ENCODE peak calls at places on chromosomes 7 and 10, in four cellular contexts. One of them, this sample, is unnamed.

GRCh38 chr10:88934900-88935672 is 17.5 kb downstream of the ACTA2 start:
- DNase-seq in stomach: peak
- DNase-seq in transverse colon: peak
- DNase-seq in SK-N-SH: peak
- DNase-seq in this sample: peak

GRCh38 chr7:95867309-95867708 is 95.0 kb downstream of the DYNC1I1 start:
- DNase-seq in stomach: no peak
- DNase-seq in transverse colon: no peak
- DNase-seq in SK-N-SH: no peak
- DNase-seq in this sample: no peak

GRCh38 chr10:91050371-91051034 is 129.6 kb upstream of the ANKRD1 start:
- DNase-seq in stomach: no peak
- DNase-seq in transverse colon: no peak
- DNase-seq in SK-N-SH: no peak
- DNase-seq in this sample: no peak

GRCh38 chr7:64733550-64734240 is 60.5 kb upstream of the ZNF138 start:
- DNase-seq in stomach: no peak
- DNase-seq in transverse colon: no peak
- DNase-seq in SK-N-SH: peak
- DNase-seq in this sample: no peak

GRCh38 chr10:11535376-11535959 is 76.0 kb downstream of the USP6NL start:
- DNase-seq in stomach: no peak
- DNase-seq in transverse colon: no peak
- DNase-seq in SK-N-SH: no peak
- DNase-seq in this sample: no peak

GRCh38 chr10:133353202-133353959 is 4.4 kb downstream of the FUOM start:
- DNase-seq in stomach: no peak
- DNase-seq in transverse colon: no peak
- DNase-seq in SK-N-SH: no peak
- DNase-seq in this sample: no peak

GRCh38 chr10:50552308-50552707 is 71.4 kb downstream of the SGMS1 start:
- DNase-seq in stomach: no peak
- DNase-seq in transverse colon: no peak
- DNase-seq in SK-N-SH: no peak
- DNase-seq in this sample: no peak

GRCh38 chr10:105605873-105606272 is 964.8 kb downstream of the SORCS3 start:
- DNase-seq in stomach: no peak
- DNase-seq in transverse colon: no peak
- DNase-seq in SK-N-SH: no peak
- DNase-seq in this sample: no peak

GRCh38 chr7:135923700-135924261 is 53.4 kb downstream of the MTPN start:
- DNase-seq in stomach: no peak
- DNase-seq in transverse colon: no peak
- DNase-seq in SK-N-SH: no peak
- DNase-seq in this sample: peak

GRCh38 chr10:7351905-7352304 is 58.9 kb downstream of the SFMBT2 start:
- DNase-seq in stomach: no peak
- DNase-seq in transverse colon: no peak
- DNase-seq in SK-N-SH: no peak
- DNase-seq in this sample: no peak

GRCh38 chr7:129557686-129558481 is 53.6 kb upstream of the NRF1 start:
- DNase-seq in stomach: no peak
- DNase-seq in transverse colon: no peak
- DNase-seq in SK-N-SH: no peak
- DNase-seq in this sample: no peak

GRCh38 chr7:47826754-47827153 is 121.5 kb downstream of the PKD1L1 start:
- DNase-seq in stomach: no peak
- DNase-seq in transverse colon: no peak
- DNase-seq in SK-N-SH: no peak
- DNase-seq in this sample: no peak

GRCh38 chr10:14688606-14689005 is 86.1 kb downstream of the FAM107B start:
- DNase-seq in stomach: no peak
- DNase-seq in transverse colon: no peak
- DNase-seq in SK-N-SH: peak
- DNase-seq in this sample: no peak

GRCh38 chr7:150686030-150686626 is 622 bp downstream of the GIMAP2 start:
- DNase-seq in stomach: no peak
- DNase-seq in transverse colon: no peak
- DNase-seq in SK-N-SH: no peak
- DNase-seq in this sample: no peak

GRCh38 chr7:46059308-46060020 is 138.4 kb upstream of the IGFBP3 start:
- DNase-seq in stomach: no peak
- DNase-seq in transverse colon: no peak
- DNase-seq in SK-N-SH: no peak
- DNase-seq in this sample: no peak

GRCh38 chr7:2211259-2211575 is 21.5 kb downstream of the MAD1L1 start:
- DNase-seq in stomach: no peak
- DNase-seq in transverse colon: no peak
- DNase-seq in SK-N-SH: no peak
- DNase-seq in this sample: no peak

GRCh38 chr7:158101821-158102450 is 485.7 kb downstream of the PTPRN2 start:
- DNase-seq in stomach: peak
- DNase-seq in transverse colon: no peak
- DNase-seq in SK-N-SH: no peak
- DNase-seq in this sample: no peak

GRCh38 chr10:87656431-87657072 is 3.1 kb upstream of the PAPSS2 start:
- DNase-seq in stomach: no peak
- DNase-seq in transverse colon: no peak
- DNase-seq in SK-N-SH: peak
- DNase-seq in this sample: no peak

GRCh38 chr7:95649546-95649945 is 53.2 kb upstream of the PDK4 start:
- DNase-seq in stomach: no peak
- DNase-seq in transverse colon: no peak
- DNase-seq in SK-N-SH: no peak
- DNase-seq in this sample: no peak

GRCh38 chr7:768881-769504 is 41.9 kb upstream of the PRKAR1B start:
- DNase-seq in stomach: peak
- DNase-seq in transverse colon: no peak
- DNase-seq in SK-N-SH: peak
- DNase-seq in this sample: no peak

GRCh38 chr7:7829667-7830066 is 111.3 kb upstream of the RPA3 start:
- DNase-seq in stomach: no peak
- DNase-seq in transverse colon: no peak
- DNase-seq in SK-N-SH: no peak
- DNase-seq in this sample: no peak

GRCh38 chr7:98867271-98867701 is 2.5 kb downstream of the TMEM130 start:
- DNase-seq in stomach: no peak
- DNase-seq in transverse colon: no peak
- DNase-seq in SK-N-SH: peak
- DNase-seq in this sample: no peak

GRCh38 chr7:74604326-74605020 is 53.0 kb upstream of the GTF2I start:
- DNase-seq in stomach: peak
- DNase-seq in transverse colon: peak
- DNase-seq in SK-N-SH: no peak
- DNase-seq in this sample: no peak

GRCh38 chr10:93548376-93549071 is 17.9 kb upstream of the FFAR4 start:
- DNase-seq in stomach: no peak
- DNase-seq in transverse colon: no peak
- DNase-seq in SK-N-SH: no peak
- DNase-seq in this sample: no peak

GRCh38 chr7:78090616-78091015 is 292.0 kb downstream of the PHTF2 start:
- DNase-seq in stomach: no peak
- DNase-seq in transverse colon: no peak
- DNase-seq in SK-N-SH: no peak
- DNase-seq in this sample: no peak
- TF ChIP-seq CTCF in stomach: no peak
- TF ChIP-seq CTCF in transverse colon: no peak
- TF ChIP-seq CTCF in SK-N-SH: peak
- TF ChIP-seq CTCF in this sample: no peak

GRCh38 chr7:100119075-100119700 is at the start of the genes CNPY4 and TAF6:
- DNase-seq in stomach: peak
- DNase-seq in transverse colon: peak
- DNase-seq in SK-N-SH: peak
- DNase-seq in this sample: peak
- TF ChIP-seq POLR2AphosphoS5 in stomach: peak
- TF ChIP-seq POLR2AphosphoS5 in transverse colon: peak
- TF ChIP-seq POLR2AphosphoS5 in SK-N-SH: peak
- TF ChIP-seq POLR2AphosphoS5 in this sample: peak

GRCh38 chr10:72011468-72011867 is 47.3 kb downstream of the CHST3 start:
- DNase-seq in stomach: no peak
- DNase-seq in transverse colon: no peak
- DNase-seq in SK-N-SH: no peak
- DNase-seq in this sample: no peak
- TF ChIP-seq EP300 in stomach: no peak
- TF ChIP-seq EP300 in transverse colon: no peak
- TF ChIP-seq EP300 in SK-N-SH: no peak
- TF ChIP-seq EP300 in this sample: no peak

GRCh38 chr7:30226593-30227268 is 57.7 kb upstream of the ZNRF2 start:
- DNase-seq in stomach: peak
- DNase-seq in transverse colon: peak
- DNase-seq in SK-N-SH: peak
- DNase-seq in this sample: peak
- TF ChIP-seq CTCF in stomach: peak
- TF ChIP-seq CTCF in transverse colon: peak
- TF ChIP-seq CTCF in SK-N-SH: peak
- TF ChIP-seq CTCF in this sample: no peak

DNA sequence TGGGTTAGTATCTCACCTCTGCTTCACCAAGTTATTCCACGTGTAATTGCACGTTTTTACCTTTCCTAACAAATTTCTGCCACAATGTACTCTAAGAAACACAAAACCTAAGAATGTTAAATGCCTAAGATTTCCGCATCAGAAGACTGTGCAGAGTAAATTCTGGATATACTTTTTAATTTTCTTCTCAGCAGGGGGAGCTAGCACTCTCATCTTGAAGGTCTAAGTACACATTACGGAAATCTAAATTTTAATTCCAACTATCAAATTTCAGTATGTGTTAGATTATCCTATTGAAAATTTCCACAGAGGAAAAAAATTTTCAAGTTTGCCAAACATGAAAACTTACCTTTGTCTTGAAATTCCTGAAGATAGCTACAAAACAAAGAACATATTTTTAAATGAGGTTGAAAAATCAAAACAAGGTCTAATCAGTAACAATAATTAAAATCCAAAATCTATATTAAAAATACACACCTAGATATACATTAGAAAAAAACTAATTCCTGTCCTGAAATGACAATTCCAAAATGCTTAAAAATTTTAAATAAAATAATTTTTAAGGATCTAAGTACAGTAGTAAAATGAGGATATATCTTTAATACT is 10.5 kb downstream of the SKAP2 start:
- DNase-seq in stomach: no peak
- DNase-seq in transverse colon: no peak
- DNase-seq in SK-N-SH: peak
- DNase-seq in this sample: no peak
- TF ChIP-seq POLR2AphosphoS5 in stomach: no peak
- TF ChIP-seq POLR2AphosphoS5 in transverse colon: no peak
- TF ChIP-seq POLR2AphosphoS5 in SK-N-SH: no peak
- TF ChIP-seq POLR2AphosphoS5 in this sample: no peak

GRCh38 chr7:44590910-44591309 is 8.9 kb upstream of the TMED4 start:
- DNase-seq in stomach: no peak
- DNase-seq in transverse colon: no peak
- DNase-seq in SK-N-SH: no peak
- DNase-seq in this sample: no peak

GRCh38 chr7:44583145-44583544 is 1.1 kb upstream of the TMED4 start:
- DNase-seq in stomach: no peak
- DNase-seq in transverse colon: no peak
- DNase-seq in SK-N-SH: no peak
- DNase-seq in this sample: no peak

DNA sequence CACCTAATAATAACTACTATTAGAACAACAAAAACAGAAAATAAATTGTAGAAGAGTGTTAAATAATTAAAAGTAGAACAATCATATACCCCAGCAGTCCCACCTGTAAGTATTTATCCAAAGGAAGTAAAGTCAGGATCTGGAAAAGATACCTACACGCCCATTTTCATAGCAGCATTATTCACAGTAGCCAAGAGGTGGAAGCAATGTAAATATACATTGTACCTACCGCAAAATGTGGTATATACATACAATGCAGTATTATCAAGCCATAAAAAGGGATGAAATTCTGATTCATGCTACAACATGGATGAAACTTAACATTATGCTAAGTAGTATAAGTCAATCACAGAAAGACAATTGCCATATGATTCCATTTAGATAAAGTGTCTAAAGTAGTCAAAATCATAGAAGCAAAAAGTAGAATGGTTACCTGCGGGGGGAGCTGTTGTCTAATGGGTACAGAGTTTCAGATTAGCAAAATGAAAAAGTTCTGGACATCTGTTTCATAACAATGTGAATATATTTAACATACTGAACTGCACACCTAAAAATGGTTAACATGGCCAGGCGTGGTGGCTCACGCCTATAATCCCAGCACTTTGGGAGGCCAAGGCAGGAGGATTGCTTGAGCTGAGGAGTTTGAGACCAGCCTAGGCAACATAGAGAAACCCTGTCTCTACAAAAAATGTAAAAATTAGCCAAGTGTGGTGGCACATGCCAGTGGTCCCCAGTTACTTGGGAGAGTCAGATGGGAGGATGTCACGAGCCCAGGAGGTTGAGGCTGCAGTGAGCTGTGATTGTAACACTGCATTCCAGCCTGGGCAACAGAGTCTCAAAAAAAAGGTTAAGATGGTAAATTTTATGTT is 6.0 kb upstream of the TMED4 start:
- DNase-seq in stomach: peak
- DNase-seq in transverse colon: peak
- DNase-seq in SK-N-SH: peak
- DNase-seq in this sample: no peak
- TF ChIP-seq EP300 in stomach: no peak
- TF ChIP-seq EP300 in transverse colon: no peak
- TF ChIP-seq EP300 in SK-N-SH: no peak
- TF ChIP-seq EP300 in this sample: no peak

GRCh38 chr10:114084225-114084624 is 40.6 kb downstream of the ADRB1 start:
- DNase-seq in stomach: no peak
- DNase-seq in transverse colon: no peak
- DNase-seq in SK-N-SH: no peak
- DNase-seq in this sample: no peak

GRCh38 chr10:114083040-114083439 is 39.4 kb downstream of the ADRB1 start:
- DNase-seq in stomach: peak
- DNase-seq in transverse colon: no peak
- DNase-seq in SK-N-SH: no peak
- DNase-seq in this sample: no peak

GRCh38 chr10:114081911-114082583 is 38.4 kb downstream of the ADRB1 start:
- DNase-seq in stomach: no peak
- DNase-seq in transverse colon: no peak
- DNase-seq in SK-N-SH: no peak
- DNase-seq in this sample: no peak

GRCh38 chr10:114087255-114087654 is 43.6 kb downstream of the ADRB1 start:
- DNase-seq in stomach: no peak
- DNase-seq in transverse colon: no peak
- DNase-seq in SK-N-SH: no peak
- DNase-seq in this sample: no peak

GRCh38 chr10:114087655-114088054 is 44.0 kb downstream of the ADRB1 start:
- DNase-seq in stomach: no peak
- DNase-seq in transverse colon: no peak
- DNase-seq in SK-N-SH: no peak
- DNase-seq in this sample: no peak
- TF ChIP-seq CTCF in stomach: no peak
- TF ChIP-seq CTCF in transverse colon: no peak
- TF ChIP-seq CTCF in SK-N-SH: no peak
- TF ChIP-seq CTCF in this sample: no peak

This sample was measured in esophagus muscularis mucosa.